ENCODE peak calls at places on chromosome 5, in eight cellular contexts. One of them, this sample, is unnamed.

GRCh38 chr5:6727231-6727630 is 14.0 kb downstream of the TENT4A start:
- DNase-seq in sciatic nerve: no peak
- DNase-seq in fibroblast of the conjunctiva: no peak
- DNase-seq in GM20000: no peak
- DNase-seq in fibroblast of pulmonary artery: no peak
- DNase-seq in body of pancreas: no peak
- DNase-seq in gastrocnemius medialis: no peak
- DNase-seq in C1 segment of cervical spinal cord: no peak
- DNase-seq in this sample: no peak

GRCh38 chr5:34464820-34465219 is 191.3 kb upstream of the RAI14 start:
- DNase-seq in fibroblast of pulmonary artery: no peak
- DNase-seq in fibroblast of the conjunctiva: no peak
- DNase-seq in GM20000: no peak
- DNase-seq in C1 segment of cervical spinal cord: no peak
- DNase-seq in body of pancreas: no peak
- DNase-seq in sciatic nerve: no peak
- DNase-seq in gastrocnemius medialis: no peak
- DNase-seq in this sample: no peak

GRCh38 chr5:109006129-109006528 is 258.4 kb downstream of the FER start:
- DNase-seq in fibroblast of the conjunctiva: no peak
- DNase-seq in fibroblast of pulmonary artery: no peak
- DNase-seq in body of pancreas: no peak
- DNase-seq in sciatic nerve: no peak
- DNase-seq in GM20000: no peak
- DNase-seq in C1 segment of cervical spinal cord: no peak
- DNase-seq in gastrocnemius medialis: no peak
- DNase-seq in this sample: no peak

GRCh38 chr5:73103885-73104284 is 16.5 kb upstream of the TMEM171 start:
- DNase-seq in fibroblast of pulmonary artery: no peak
- DNase-seq in C1 segment of cervical spinal cord: no peak
- DNase-seq in gastrocnemius medialis: no peak
- DNase-seq in sciatic nerve: no peak
- DNase-seq in fibroblast of the conjunctiva: no peak
- DNase-seq in body of pancreas: no peak
- DNase-seq in GM20000: no peak
- DNase-seq in this sample: no peak

GRCh38 chr5:120086081-120086480 is 378.0 kb upstream of the PRR16 start:
- DNase-seq in fibroblast of the conjunctiva: no peak
- DNase-seq in body of pancreas: no peak
- DNase-seq in fibroblast of pulmonary artery: no peak
- DNase-seq in sciatic nerve: no peak
- DNase-seq in GM20000: no peak
- DNase-seq in C1 segment of cervical spinal cord: no peak
- DNase-seq in gastrocnemius medialis: no peak
- DNase-seq in this sample: no peak

GRCh38 chr5:102539598-102539997 is 40.8 kb upstream of the SLCO6A1 start:
- DNase-seq in fibroblast of the conjunctiva: no peak
- DNase-seq in fibroblast of pulmonary artery: no peak
- DNase-seq in body of pancreas: no peak
- DNase-seq in sciatic nerve: no peak
- DNase-seq in C1 segment of cervical spinal cord: no peak
- DNase-seq in gastrocnemius medialis: no peak
- DNase-seq in GM20000: no peak
- DNase-seq in this sample: no peak

GRCh38 chr5:110618941-110619340 is 107.5 kb downstream of the TMEM232 start:
- DNase-seq in GM20000: no peak
- DNase-seq in fibroblast of the conjunctiva: no peak
- DNase-seq in fibroblast of pulmonary artery: no peak
- DNase-seq in gastrocnemius medialis: no peak
- DNase-seq in sciatic nerve: no peak
- DNase-seq in body of pancreas: no peak
- DNase-seq in C1 segment of cervical spinal cord: no peak
- DNase-seq in this sample: no peak

GRCh38 chr5:128613757-128614156 is 75.7 kb upstream of the FBN2 start:
- DNase-seq in fibroblast of pulmonary artery: no peak
- DNase-seq in body of pancreas: no peak
- DNase-seq in sciatic nerve: no peak
- DNase-seq in GM20000: no peak
- DNase-seq in gastrocnemius medialis: no peak
- DNase-seq in C1 segment of cervical spinal cord: no peak
- DNase-seq in fibroblast of the conjunctiva: no peak
- DNase-seq in this sample: no peak

GRCh38 chr5:19806756-19807155 is 181.2 kb downstream of the CDH18 start:
- DNase-seq in gastrocnemius medialis: no peak
- DNase-seq in body of pancreas: no peak
- DNase-seq in sciatic nerve: no peak
- DNase-seq in C1 segment of cervical spinal cord: no peak
- DNase-seq in fibroblast of the conjunctiva: no peak
- DNase-seq in GM20000: no peak
- DNase-seq in fibroblast of pulmonary artery: no peak
- DNase-seq in this sample: no peak

GRCh38 chr5:115579747-115580173 is 22.5 kb downstream of the TICAM2 start:
- DNase-seq in fibroblast of pulmonary artery: no peak
- DNase-seq in sciatic nerve: no peak
- DNase-seq in gastrocnemius medialis: no peak
- DNase-seq in C1 segment of cervical spinal cord: no peak
- DNase-seq in fibroblast of the conjunctiva: no peak
- DNase-seq in GM20000: peak; percentile 35
- DNase-seq in body of pancreas: no peak
- DNase-seq in this sample: no peak

GRCh38 chr5:114210662-114211061 is 151.2 kb upstream of the KCNN2 start:
- DNase-seq in fibroblast of pulmonary artery: no peak
- DNase-seq in sciatic nerve: no peak
- DNase-seq in GM20000: no peak
- DNase-seq in gastrocnemius medialis: no peak
- DNase-seq in body of pancreas: no peak
- DNase-seq in C1 segment of cervical spinal cord: no peak
- DNase-seq in fibroblast of the conjunctiva: no peak
- DNase-seq in this sample: no peak

GRCh38 chr5:124649548-124650501 is 96.6 kb downstream of the ZNF608 start:
- DNase-seq in gastrocnemius medialis: peak; percentile 44
- DNase-seq in C1 segment of cervical spinal cord: no peak
- DNase-seq in fibroblast of pulmonary artery: peak; percentile 92
- DNase-seq in fibroblast of the conjunctiva: peak; percentile 43
- DNase-seq in GM20000: peak; percentile 87
- DNase-seq in body of pancreas: peak; percentile 77
- DNase-seq in sciatic nerve: peak; percentile 82
- DNase-seq in this sample: peak; percentile 89

GRCh38 chr5:178069909-178070308 is 43.4 kb upstream of the N4BP3 start:
- DNase-seq in gastrocnemius medialis: no peak
- DNase-seq in GM20000: no peak
- DNase-seq in C1 segment of cervical spinal cord: no peak
- DNase-seq in body of pancreas: peak; percentile 58
- DNase-seq in fibroblast of the conjunctiva: no peak
- DNase-seq in sciatic nerve: no peak
- DNase-seq in fibroblast of pulmonary artery: peak; percentile 33
- DNase-seq in this sample: no peak

GRCh38 chr5:139565411-139566305 is 4.5 kb downstream of the UBE2D2 start:
- DNase-seq in gastrocnemius medialis: peak; percentile 42
- DNase-seq in fibroblast of pulmonary artery: peak; percentile 24
- DNase-seq in fibroblast of the conjunctiva: no peak
- DNase-seq in sciatic nerve: no peak
- DNase-seq in C1 segment of cervical spinal cord: no peak
- DNase-seq in body of pancreas: no peak
- DNase-seq in GM20000: peak; percentile 77
- DNase-seq in this sample: no peak

GRCh38 chr5:53948598-53948997 is 361.8 kb downstream of the ARL15 start:
- DNase-seq in gastrocnemius medialis: no peak
- DNase-seq in fibroblast of pulmonary artery: no peak
- DNase-seq in C1 segment of cervical spinal cord: no peak
- DNase-seq in GM20000: no peak
- DNase-seq in fibroblast of the conjunctiva: no peak
- DNase-seq in sciatic nerve: no peak
- DNase-seq in body of pancreas: no peak
- DNase-seq in this sample: no peak

GRCh38 chr5:158953929-158954534 is 145.7 kb downstream of the EBF1 start:
- DNase-seq in GM20000: peak; percentile 52
- DNase-seq in fibroblast of the conjunctiva: no peak
- DNase-seq in C1 segment of cervical spinal cord: no peak
- DNase-seq in sciatic nerve: no peak
- DNase-seq in body of pancreas: no peak
- DNase-seq in fibroblast of pulmonary artery: no peak
- DNase-seq in gastrocnemius medialis: no peak
- DNase-seq in this sample: no peak

GRCh38 chr5:181212934-181213333 is 7.9 kb upstream of the TRIM7 start:
- DNase-seq in C1 segment of cervical spinal cord: no peak
- DNase-seq in fibroblast of pulmonary artery: no peak
- DNase-seq in sciatic nerve: no peak
- DNase-seq in gastrocnemius medialis: peak; percentile 60
- DNase-seq in GM20000: no peak
- DNase-seq in body of pancreas: no peak
- DNase-seq in fibroblast of the conjunctiva: no peak
- DNase-seq in this sample: no peak

GRCh38 chr5:123299124-123299523 is 124.1 kb downstream of the CEP120 start:
- DNase-seq in body of pancreas: no peak
- DNase-seq in fibroblast of pulmonary artery: no peak
- DNase-seq in sciatic nerve: no peak
- DNase-seq in gastrocnemius medialis: no peak
- DNase-seq in fibroblast of the conjunctiva: no peak
- DNase-seq in C1 segment of cervical spinal cord: no peak
- DNase-seq in GM20000: no peak
- DNase-seq in this sample: no peak

GRCh38 chr5:72709341-72709740 is 107.1 kb upstream of the TNPO1 start:
- DNase-seq in C1 segment of cervical spinal cord: no peak
- DNase-seq in body of pancreas: no peak
- DNase-seq in fibroblast of pulmonary artery: no peak
- DNase-seq in fibroblast of the conjunctiva: no peak
- DNase-seq in GM20000: no peak
- DNase-seq in gastrocnemius medialis: no peak
- DNase-seq in sciatic nerve: no peak
- DNase-seq in this sample: no peak

GRCh38 chr5:55492449-55492848 is 42.3 kb downstream of the PLPP1 start:
- DNase-seq in fibroblast of pulmonary artery: no peak
- DNase-seq in C1 segment of cervical spinal cord: no peak
- DNase-seq in gastrocnemius medialis: no peak
- DNase-seq in sciatic nerve: no peak
- DNase-seq in GM20000: no peak
- DNase-seq in fibroblast of the conjunctiva: no peak
- DNase-seq in body of pancreas: no peak
- DNase-seq in this sample: no peak

GRCh38 chr5:167944121-167944858 is 347.2 kb upstream of the WWC1 start:
- DNase-seq in gastrocnemius medialis: no peak
- DNase-seq in fibroblast of pulmonary artery: no peak
- DNase-seq in body of pancreas: no peak
- DNase-seq in sciatic nerve: no peak
- DNase-seq in fibroblast of the conjunctiva: no peak
- DNase-seq in GM20000: no peak
- DNase-seq in C1 segment of cervical spinal cord: no peak
- DNase-seq in this sample: no peak

GRCh38 chr5:43232943-43233833 is 41.2 kb downstream of the NIM1K start:
- DNase-seq in gastrocnemius medialis: no peak
- DNase-seq in sciatic nerve: no peak
- DNase-seq in GM20000: no peak
- DNase-seq in fibroblast of the conjunctiva: no peak
- DNase-seq in body of pancreas: no peak
- DNase-seq in fibroblast of pulmonary artery: no peak
- DNase-seq in C1 segment of cervical spinal cord: no peak
- DNase-seq in this sample: no peak

GRCh38 chr5:130052752-130053151 is 148.5 kb downstream of the CHSY3 start:
- DNase-seq in fibroblast of pulmonary artery: no peak
- DNase-seq in gastrocnemius medialis: no peak
- DNase-seq in GM20000: no peak
- DNase-seq in body of pancreas: no peak
- DNase-seq in sciatic nerve: no peak
- DNase-seq in fibroblast of the conjunctiva: no peak
- DNase-seq in C1 segment of cervical spinal cord: no peak
- DNase-seq in this sample: no peak

GRCh38 chr5:132464155-132464939 is 26.2 kb downstream of the IRF1 start:
- DNase-seq in sciatic nerve: peak; percentile 52
- DNase-seq in fibroblast of the conjunctiva: no peak
- DNase-seq in body of pancreas: no peak
- DNase-seq in fibroblast of pulmonary artery: no peak
- DNase-seq in C1 segment of cervical spinal cord: no peak
- DNase-seq in GM20000: no peak
- DNase-seq in gastrocnemius medialis: no peak
- DNase-seq in this sample: no peak

GRCh38 chr5:116272281-116272941 is 187.6 kb downstream of the COMMD10 start:
- DNase-seq in gastrocnemius medialis: no peak
- DNase-seq in sciatic nerve: no peak
- DNase-seq in GM20000: no peak
- DNase-seq in fibroblast of the conjunctiva: peak; percentile 42
- DNase-seq in fibroblast of pulmonary artery: peak; percentile 73
- DNase-seq in body of pancreas: no peak
- DNase-seq in C1 segment of cervical spinal cord: no peak
- DNase-seq in this sample: no peak